ENCODE peak calls at places on chromosome 22, in six cellular contexts. Q is hepatocyte, K is epithelial cell of esophagus, A is fibroblast of pulmonary artery, G is right lobe of liver, H is thoracic aorta. T is an unnamed sample.

GRCh38 chr22:46148885-46149492 is 1.3 kb upstream of the PPARA start:
- DNase-seq in H (no peak), G (peak; percentile 54), K (no peak), Q (no peak), A (no peak), T (no peak)

GRCh38 chr22:31284241-31284745 is 8.0 kb downstream of the PIK3IP1 start:
- DNase-seq in A (no peak), H (no peak), G (no peak), K (no peak), Q (no peak), T (no peak)

GRCh38 chr22:40235418-40235817 is 57.7 kb downstream of the TNRC6B start:
- DNase-seq in G (no peak), K (no peak), A (no peak), H (no peak), Q (no peak), T (no peak)

GRCh38 chr22:38923463-38924196 is 33.8 kb upstream of the APOBEC3A start:
- DNase-seq in K (peak; percentile 55), G (no peak), H (peak; percentile 28), A (peak; percentile 69), Q (peak; percentile 87), T (no peak)

GRCh38 chr22:25070870-25071465 is 118.5 kb downstream of the KIAA1671 start:
- DNase-seq in G (no peak), Q (no peak), H (no peak), A (no peak), K (no peak), T (no peak)

GRCh38 chr22:50732681-50733080 is 5.3 kb upstream of the ACR start:
- DNase-seq in A (no peak), K (no peak), G (peak; percentile 37), H (no peak), Q (no peak), T (no peak)

GRCh38 chr22:26740253-26740652 is 82.9 kb downstream of the MIAT start:
- DNase-seq in A (no peak), K (no peak), G (no peak), H (no peak), Q (no peak), T (no peak)

GRCh38 chr22:49299821-49300231 is 527.8 kb downstream of the BRD1 start:
- DNase-seq in H (no peak), A (no peak), K (no peak), Q (no peak), G (peak; percentile 33), T (peak; percentile 3)

GRCh38 chr22:29581799-29582198 is 886 bp upstream of the NIPSNAP1 start:
- DNase-seq in G (no peak), A (no peak), H (no peak), K (peak; percentile 35), Q (no peak), T (no peak)

GRCh38 chr22:27295605-27296004 is 506.0 kb downstream of the MN1 start:
- DNase-seq in A (no peak), G (no peak), K (no peak), H (no peak), Q (no peak), T (no peak)

GRCh38 chr22:49687333-49687732 is 140.3 kb downstream of the BRD1 start:
- DNase-seq in A (no peak), H (no peak), Q (no peak), G (no peak), K (no peak), T (no peak)

GRCh38 chr22:27580311-27580897 is 221.2 kb downstream of the MN1 start:
- DNase-seq in K (no peak), A (no peak), G (no peak), H (no peak), Q (no peak), T (no peak)

GRCh38 chr22:43777204-43777671 is 34.9 kb downstream of the EFCAB6 start:
- DNase-seq in H (no peak), Q (peak; percentile 10), G (no peak), A (peak; percentile 76), K (peak; percentile 84), T (no peak)

GRCh38 chr22:27835446-27835845 is 33.9 kb upstream of the MN1 start:
- DNase-seq in Q (no peak), G (no peak), H (no peak), K (no peak), A (no peak), T (no peak)

GRCh38 chr22:19679476-19680099 is 34.7 kb upstream of the SEPTIN5 start:
- DNase-seq in A (no peak), Q (no peak), K (peak; percentile 24), H (no peak), G (no peak), T (no peak)

GRCh38 chr22:48632641-48633246 is 1194.9 kb downstream of the BRD1 start:
- DNase-seq in Q (no peak), K (no peak), A (no peak), H (no peak), G (no peak), T (no peak)

GRCh38 chr22:20773793-20774212 is at the start of gene SERPIND1:
- DNase-seq in G (peak; percentile 81), Q (peak; percentile 40), H (no peak), A (no peak), K (no peak), T (no peak)

GRCh38 chr22:20775342-20775895 is 1.5 kb downstream of the SERPIND1 start:
- DNase-seq in Q (no peak), G (no peak), K (no peak), A (no peak), H (no peak), T (no peak)

GRCh38 chr22:20774882-20775281 is 969 bp downstream of the SERPIND1 start:
- DNase-seq in Q (no peak), G (no peak), K (no peak), H (no peak), A (no peak), T (no peak)

GRCh38 chr22:20776624-20777405 is 2.9 kb downstream of the SERPIND1 start:
- DNase-seq in G (no peak), Q (no peak), K (no peak), A (no peak), H (no peak), T (no peak)

GRCh38 chr22:20771918-20772625 is 1.8 kb upstream of the SERPIND1 start:
- DNase-seq in H (no peak), K (no peak), Q (peak; percentile 50), A (no peak), G (peak; percentile 77), T (no peak)
- TF ChIP-seq CTCF in H (no peak), K (peak; percentile 16), Q (peak; percentile 8), A (no peak), G (peak; percentile 38), T (peak; percentile 49)

GRCh38 chr22:35352214-35353111 is 28.4 kb upstream of the HMOX1 start:
- DNase-seq in A (no peak), Q (no peak), G (peak; percentile 61), K (no peak), H (peak; percentile 62), T (no peak)
- TF ChIP-seq CTCF in A (no peak), Q (peak; percentile 7), G (peak; percentile 35), K (no peak), H (no peak), T (peak; percentile 45)

GRCh38 chr22:41535244-41535643 is 9.0 kb downstream of the POLR3H start:
- DNase-seq in A (no peak), H (no peak), Q (peak; percentile 52), K (no peak), G (no peak), T (no peak)
- TF ChIP-seq CTCF in A (peak; percentile 27), H (no peak), Q (peak; percentile 33), K (peak; percentile 20), G (peak; percentile 6), T (peak; percentile 36)

DNA sequence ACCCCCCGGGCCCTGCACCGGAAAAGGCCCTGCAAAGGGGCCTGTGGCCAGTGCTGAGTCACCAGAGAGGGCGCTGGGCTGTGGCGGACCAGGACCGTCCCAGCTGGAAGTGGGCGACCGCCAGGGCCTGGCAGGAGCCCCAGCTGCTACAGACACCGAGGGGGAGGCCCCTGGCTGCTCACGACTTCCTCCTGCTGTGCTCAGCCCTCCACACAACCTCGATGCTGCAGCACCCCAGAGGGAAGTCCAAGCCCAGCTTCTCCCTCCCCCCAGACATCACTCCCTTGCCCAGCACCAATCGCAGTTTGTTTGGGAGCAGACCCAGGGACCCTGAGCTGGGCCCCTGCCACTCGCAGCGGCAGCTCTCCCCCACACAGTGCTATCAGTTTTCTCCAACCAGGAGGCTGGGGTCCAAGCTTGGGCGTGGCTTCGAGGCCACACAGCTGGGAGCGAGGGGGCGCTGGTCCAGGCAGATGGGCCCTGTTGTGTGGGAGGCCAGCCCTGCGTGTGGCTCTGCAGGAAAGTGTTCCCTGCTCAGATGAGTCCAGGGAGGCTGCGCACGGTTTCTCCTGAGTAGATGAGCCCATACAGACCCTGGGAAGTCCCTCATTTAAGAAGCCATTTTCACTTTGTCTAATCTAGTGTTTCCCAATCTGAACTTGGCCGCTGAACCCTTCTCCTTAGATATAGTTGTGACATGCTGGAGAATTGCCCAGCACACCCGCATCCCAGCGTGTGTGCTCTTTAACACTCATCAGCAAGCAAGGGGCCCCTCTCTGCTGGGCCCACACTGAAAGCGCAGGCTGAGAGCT is 5.6 kb upstream of the SH3BP1 start:
- DNase-seq in Q (peak; percentile 89), H (no peak), A (peak; percentile 95), K (no peak), G (peak; percentile 75), T (peak; percentile 41)
- TF ChIP-seq CTCF in Q (peak; percentile 26), H (peak; percentile 33), A (no peak), K (no peak), G (no peak), T (peak; percentile 32)

GRCh38 chr22:23787600-23787896 is 782 bp downstream of the SMARCB1 start:
- DNase-seq in Q (no peak), G (no peak), A (no peak), K (no peak), H (no peak), T (no peak)

GRCh38 chr22:23790819-23791736 is 4.3 kb downstream of the SMARCB1 start:
- DNase-seq in H (no peak), A (peak; percentile 39), G (no peak), K (no peak), Q (peak; percentile 54), T (no peak)

GRCh38 chr22:23789121-23789520 is 2.4 kb downstream of the SMARCB1 start:
- DNase-seq in Q (no peak), G (no peak), K (no peak), A (no peak), H (no peak), T (no peak)

GRCh38 chr22:23787910-23788309 is 1.1 kb downstream of the SMARCB1 start:
- DNase-seq in A (no peak), Q (no peak), H (no peak), G (no peak), K (no peak), T (no peak)

GRCh38 chr22:23789638-23790037 is 2.9 kb downstream of the SMARCB1 start:
- DNase-seq in G (no peak), H (no peak), A (no peak), Q (no peak), K (no peak), T (no peak)
- TF ChIP-seq CTCF in G (no peak), H (no peak), A (peak; percentile 1), Q (peak; percentile 3), K (no peak), T (no peak)

T was measured in progenitor cell of endocrine pancreas.